ENCODE peak calls at places on chromosomes 2 and 18, in five cellular contexts. A is astrocyte of the cerebellum; B is GM23248; G is neuronal stem cell; O is effector memory CD4-positive, alpha-beta T cell. W is an unnamed sample.

GRCh38 chr18:69974365-69974764 is 26.7 kb upstream of the CD226 start:
- DNase-seq in G (no peak), A (no peak), O (no peak), B (peak; percentile 74), W (peak; percentile 67)

GRCh38 chr2:218033590-218034496 is 31.0 kb upstream of the TNS1 start:
- DNase-seq in O (no peak), A (no peak), B (no peak), G (no peak), W (no peak)

GRCh38 chr18:48927286-48928080 is 23.3 kb downstream of the SMAD7 start:
- DNase-seq in A (no peak), G (no peak), O (no peak), B (peak; percentile 20), W (no peak)

GRCh38 chr2:120863661-120864320 is 128.1 kb downstream of the GLI2 start:
- DNase-seq in B (peak; percentile 94), O (no peak), G (no peak), A (no peak), W (peak; percentile 54)

GRCh38 chr2:189116059-189116458 is 63.5 kb downstream of the COL5A2 start:
- DNase-seq in A (no peak), O (no peak), B (peak; percentile 62), G (no peak), W (no peak)

GRCh38 chr2:163717993-163718680 is 17.7 kb downstream of the FIGN start:
- DNase-seq in O (no peak), G (no peak), A (no peak), B (no peak), W (no peak)

GRCh38 chr18:64799378-64799777 is 650.5 kb upstream of the LINC00305 start:
- DNase-seq in B (no peak), O (no peak), A (no peak), G (no peak), W (no peak)

GRCh38 chr2:17643031-17643615 is 102.6 kb downstream of the VSNL1 start:
- DNase-seq in A (peak; percentile 92), O (no peak), G (no peak), B (peak; percentile 99), W (peak; percentile 94)

GRCh38 chr2:222307138-222307756 is 8.4 kb upstream of the PAX3 start:
- DNase-seq in G (no peak), A (no peak), B (no peak), O (no peak), W (no peak)

GRCh38 chr2:149330127-149331022 is at the start of gene LYPD6:
- DNase-seq in B (peak; percentile 90), A (no peak), O (no peak), G (peak; percentile 82), W (peak; percentile 70)

GRCh38 chr2:217035967-217036366 is 176.1 kb upstream of the TNP1 start:
- DNase-seq in A (no peak), B (peak; percentile 18), G (no peak), O (no peak), W (peak; percentile 14)

GRCh38 chr2:45622704-45623103 is 11.6 kb upstream of the SRBD1 start:
- DNase-seq in A (no peak), O (no peak), G (no peak), B (no peak), W (no peak)

GRCh38 chr2:127389778-127390435 is 2.1 kb upstream of the MAP3K2 start:
- DNase-seq in G (no peak), A (no peak), B (no peak), O (no peak), W (no peak)

GRCh38 chr2:168192839-168193616 is 54.4 kb downstream of the STK39 start:
- DNase-seq in A (no peak), O (peak; percentile 5), G (no peak), B (no peak), W (peak; percentile 47)

GRCh38 chr2:214810670-214811069 is 1.2 kb upstream of the BARD1 start:
- DNase-seq in A (no peak), B (peak; percentile 46), G (no peak), O (no peak), W (no peak)

GRCh38 chr2:188629890-188630483 is 338.3 kb downstream of the GULP1 start:
- DNase-seq in O (no peak), G (no peak), A (peak; percentile 92), B (peak; percentile 11), W (peak; percentile 49)

GRCh38 chr18:74963820-74964446 is 245.0 kb downstream of the PTGR3 start:
- DNase-seq in A (peak; percentile 33), G (no peak), O (no peak), B (peak; percentile 67), W (peak; percentile 47)

GRCh38 chr2:145652992-145653545 is 1133.2 kb upstream of the ZEB2 start:
- DNase-seq in B (peak; percentile 95), G (no peak), A (peak; percentile 9), O (no peak), W (peak; percentile 93)

GRCh38 chr18:33532978-33533377 is 45.0 kb upstream of the ASXL3 start:
- DNase-seq in G (no peak), O (no peak), B (no peak), A (no peak), W (no peak)

GRCh38 chr2:219566640-219567039 is 4.7 kb downstream of the OBSL1 start:
- DNase-seq in B (no peak), O (no peak), A (no peak), G (no peak), W (no peak)

GRCh38 chr18:9022397-9023170 is 79.9 kb upstream of the NDUFV2 start:
- DNase-seq in G (no peak), B (peak; percentile 64), O (no peak), A (no peak), W (no peak)

GRCh38 chr2:41495050-41495449 is 552.8 kb upstream of the PKDCC start:
- DNase-seq in B (no peak), G (no peak), A (no peak), O (no peak), W (no peak)

GRCh38 chr2:119223521-119224390 is at the start of gene STEAP3:
- DNase-seq in O (no peak), G (peak; percentile 71), B (peak; percentile 73), A (no peak), W (peak; percentile 49)

GRCh38 chr18:57747809-57748680 is 55.1 kb downstream of the ATP8B1 start:
- DNase-seq in A (no peak), B (no peak), O (no peak), G (no peak), W (no peak)

GRCh38 chr2:25341031-25341727 is 546 bp downstream of the DNMT3A start:
- DNase-seq in B (peak; percentile 39), A (no peak), O (no peak), G (no peak), W (no peak)

GRCh38 chr2:182241936-182242335 is 184.9 kb downstream of the PDE1A start:
- DNase-seq in O (no peak), G (no peak), B (no peak), A (no peak), W (no peak)

GRCh38 chr2:79723830-79724229 is 211.0 kb downstream of the CTNNA2 start:
- DNase-seq in O (no peak), G (no peak), B (peak; percentile 90), A (peak; percentile 88), W (peak; percentile 99)

GRCh38 chr2:12715878-12716249 is 872 bp upstream of the TRIB2 start:
- DNase-seq in B (peak; percentile 78), G (peak; percentile 51), A (no peak), O (peak; percentile 60), W (peak; percentile 65)

GRCh38 chr2:145597809-145598208 is 1077.9 kb upstream of the ZEB2 start:
- DNase-seq in O (no peak), B (peak; percentile 32), G (no peak), A (peak; percentile 13), W (peak; percentile 81)

GRCh38 chr2:71699428-71699827 is 246.1 kb downstream of the DYSF start:
- DNase-seq in B (no peak), A (no peak), G (no peak), O (no peak), W (no peak)

GRCh38 chr2:96106991-96107882 is 9.1 kb downstream of the ADRA2B start:
- DNase-seq in O (no peak), B (no peak), G (no peak), A (no peak), W (no peak)

GRCh38 chr2:46937457-46937856 is 21.9 kb upstream of the MCFD2 start:
- DNase-seq in B (peak; percentile 47), O (no peak), G (no peak), A (no peak), W (no peak)

GRCh38 chr2:46936566-46936965 is 21.0 kb upstream of the MCFD2 start:
- DNase-seq in G (no peak), O (no peak), A (no peak), B (no peak), W (peak; percentile 70)

GRCh38 chr2:46942143-46942526 is 26.5 kb upstream of the MCFD2 start:
- DNase-seq in G (no peak), B (peak; percentile 66), A (no peak), O (peak; percentile 68), W (no peak)

GRCh38 chr2:46942891-46943626 is 27.5 kb upstream of the MCFD2 start:
- DNase-seq in G (no peak), O (no peak), B (peak; percentile 16), A (no peak), W (no peak)

GRCh38 chr2:46939596-46940359 is 24.2 kb upstream of the MCFD2 start:
- DNase-seq in A (no peak), B (peak; percentile 21), O (no peak), G (no peak), W (no peak)
- H3K4me3 ChIP-seq in A (peak overlapping the region; percentile 6), B (peak overlapping the region; percentile 79), O (no peak overlapping the region), G (no peak overlapping the region), W (peak overlapping the region; percentile 60)

GRCh38 chr2:287471-287885 is 413 bp downstream of the ALKAL2 start:
- DNase-seq in A (no peak), G (no peak), B (peak; percentile 42), O (no peak), W (peak; percentile 25)

GRCh38 chr2:290090-290722 is 2.3 kb upstream of the ALKAL2 start:
- DNase-seq in A (peak; percentile 48), O (no peak), G (peak; percentile 55), B (peak; percentile 81), W (peak; percentile 77)

GRCh38 chr2:289362-290089 is 1.6 kb upstream of the ALKAL2 start:
- DNase-seq in A (no peak), G (no peak), O (no peak), B (peak; percentile 45), W (peak; percentile 2)

GRCh38 chr2:288002-288742 is at the start of gene ALKAL2:
- DNase-seq in O (no peak), G (no peak), B (peak; percentile 46), A (no peak), W (no peak)

GRCh38 chr2:288743-289361 is 961 bp upstream of the ALKAL2 start:
- DNase-seq in G (no peak), O (no peak), A (no peak), B (no peak), W (no peak)
- H3K4me3 ChIP-seq in G (peak overlapping the region; percentile 56), O (peak overlapping the region; percentile 34), A (peak overlapping the region; percentile 50), B (peak overlapping the region; percentile 71), W (no peak overlapping the region)

GRCh38 chr2:158094487-158095092 is 7.1 kb upstream of the UPP2 start:
- DNase-seq in O (no peak), B (no peak), A (no peak), G (no peak), W (no peak)
- H3K4me3 ChIP-seq in O (no peak overlapping the region), B (no peak overlapping the region), A (no peak overlapping the region), G (no peak overlapping the region), W (no peak overlapping the region)

DNA sequence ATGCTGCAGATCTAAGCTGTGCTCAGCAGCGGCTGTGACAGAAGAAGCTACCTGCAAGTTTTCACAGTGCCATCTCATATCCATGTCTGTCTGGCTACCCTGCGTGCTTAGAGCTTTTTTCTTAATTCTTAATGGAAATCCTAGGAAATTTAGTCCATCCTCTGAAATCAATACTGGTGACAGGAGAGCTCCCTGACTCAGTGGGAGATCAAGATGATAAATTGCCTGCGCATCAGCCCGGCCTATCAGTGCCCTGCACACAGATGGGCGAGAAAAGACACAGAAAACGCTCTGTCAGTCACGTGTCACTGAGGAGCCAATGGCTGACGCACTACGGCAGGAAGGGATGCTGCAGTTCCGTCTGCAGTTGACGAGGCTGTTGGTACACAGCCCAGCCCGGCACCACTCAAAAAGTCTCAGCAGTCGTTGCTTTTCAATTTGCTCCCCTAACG is 819.6 kb upstream of the FSHR start:
- DNase-seq in B (peak; percentile 29), G (peak; percentile 57), A (peak; percentile 39), O (no peak), W (peak; percentile 13)
- H3K4me3 ChIP-seq in B (peak overlapping the region; percentile 43), G (peak overlapping the region; percentile 20), A (peak overlapping the region; percentile 49), O (peak overlapping the region; percentile 7), W (peak overlapping the region; percentile 26)

W was measured in AG10803.